ENCODE peak calls at places on chromosomes 5 and 9, in ten cellular contexts. One of them, this sample, is unnamed.
A peak's percentile ranks its signal among the peaks of the same experiment; 100 is the strongest.

GRCh38 chr9:20292002-20292401 is 330.3 kb downstream of the MLLT3 start:
- DNase-seq in GM12865: peak; percentile 35
- DNase-seq in stomach: no peak
- DNase-seq in ovary: no peak
- DNase-seq in IMR-90: peak; percentile 72
- DNase-seq in foreskin fibroblast: no peak
- DNase-seq in AG04450: no peak
- DNase-seq in fibroblast of pulmonary artery: peak; percentile 44
- DNase-seq in breast epithelium: no peak
- DNase-seq in AG04449: no peak
- DNase-seq in this sample: no peak

GRCh38 chr9:8183618-8184017 is 384.0 kb upstream of the DMAC1 start:
- DNase-seq in GM12865: no peak
- DNase-seq in stomach: no peak
- DNase-seq in ovary: no peak
- DNase-seq in IMR-90: no peak
- DNase-seq in foreskin fibroblast: no peak
- DNase-seq in AG04450: no peak
- DNase-seq in fibroblast of pulmonary artery: no peak
- DNase-seq in breast epithelium: no peak
- DNase-seq in AG04449: no peak
- DNase-seq in this sample: no peak

GRCh38 chr9:107486674-107487520 is 2.7 kb downstream of the KLF4 start:
- DNase-seq in GM12865: no peak
- DNase-seq in stomach: peak; percentile 27
- DNase-seq in ovary: peak; percentile 20
- DNase-seq in IMR-90: no peak
- DNase-seq in foreskin fibroblast: no peak
- DNase-seq in AG04450: no peak
- DNase-seq in fibroblast of pulmonary artery: no peak
- DNase-seq in breast epithelium: no peak
- DNase-seq in AG04449: no peak
- DNase-seq in this sample: peak; percentile 28

GRCh38 chr5:96640696-96641095 is 21.5 kb upstream of the CAST start:
- DNase-seq in GM12865: no peak
- DNase-seq in stomach: no peak
- DNase-seq in ovary: no peak
- DNase-seq in IMR-90: no peak
- DNase-seq in foreskin fibroblast: no peak
- DNase-seq in AG04450: no peak
- DNase-seq in fibroblast of pulmonary artery: no peak
- DNase-seq in breast epithelium: no peak
- DNase-seq in AG04449: no peak
- DNase-seq in this sample: no peak

GRCh38 chr9:135128035-135128670 is 40.7 kb downstream of the OLFM1 start:
- DNase-seq in GM12865: no peak
- DNase-seq in stomach: no peak
- DNase-seq in ovary: no peak
- DNase-seq in IMR-90: no peak
- DNase-seq in foreskin fibroblast: no peak
- DNase-seq in AG04450: no peak
- DNase-seq in fibroblast of pulmonary artery: no peak
- DNase-seq in breast epithelium: no peak
- DNase-seq in AG04449: no peak
- DNase-seq in this sample: no peak

GRCh38 chr9:93686127-93686879 is 109.9 kb downstream of the PHF2 start:
- DNase-seq in GM12865: no peak
- DNase-seq in stomach: no peak
- DNase-seq in ovary: no peak
- DNase-seq in IMR-90: no peak
- DNase-seq in foreskin fibroblast: no peak
- DNase-seq in AG04450: no peak
- DNase-seq in fibroblast of pulmonary artery: no peak
- DNase-seq in breast epithelium: no peak
- DNase-seq in AG04449: no peak
- DNase-seq in this sample: no peak

GRCh38 chr5:142537938-142538337 is 148.0 kb downstream of the FGF1 start:
- DNase-seq in GM12865: no peak
- DNase-seq in stomach: no peak
- DNase-seq in ovary: no peak
- DNase-seq in IMR-90: no peak
- DNase-seq in foreskin fibroblast: no peak
- DNase-seq in AG04450: no peak
- DNase-seq in fibroblast of pulmonary artery: peak; percentile 77
- DNase-seq in breast epithelium: no peak
- DNase-seq in AG04449: no peak
- DNase-seq in this sample: no peak

GRCh38 chr9:136095495-136096058 is 488 bp upstream of the NACC2 start:
- DNase-seq in GM12865: no peak
- DNase-seq in stomach: peak; percentile 45
- DNase-seq in ovary: no peak
- DNase-seq in IMR-90: peak; percentile 31
- DNase-seq in foreskin fibroblast: no peak
- DNase-seq in AG04450: no peak
- DNase-seq in fibroblast of pulmonary artery: peak; percentile 33
- DNase-seq in breast epithelium: no peak
- DNase-seq in AG04449: no peak
- DNase-seq in this sample: no peak

GRCh38 chr5:64773533-64773932 is 4.8 kb downstream of the CWC27 start:
- DNase-seq in GM12865: peak; percentile 72
- DNase-seq in stomach: no peak
- DNase-seq in ovary: no peak
- DNase-seq in IMR-90: no peak
- DNase-seq in foreskin fibroblast: no peak
- DNase-seq in AG04450: no peak
- DNase-seq in fibroblast of pulmonary artery: no peak
- DNase-seq in breast epithelium: no peak
- DNase-seq in AG04449: no peak
- DNase-seq in this sample: no peak

GRCh38 chr9:32395483-32396216 is 11.2 kb downstream of the ACO1 start:
- DNase-seq in GM12865: no peak
- DNase-seq in stomach: no peak
- DNase-seq in ovary: peak; percentile 35
- DNase-seq in IMR-90: peak; percentile 98
- DNase-seq in foreskin fibroblast: peak; percentile 94
- DNase-seq in AG04450: peak; percentile 83
- DNase-seq in fibroblast of pulmonary artery: peak; percentile 96
- DNase-seq in breast epithelium: no peak
- DNase-seq in AG04449: peak; percentile 76
- DNase-seq in this sample: no peak
- TF ChIP-seq CTCF in GM12865: no peak
- TF ChIP-seq CTCF in stomach: no peak
- TF ChIP-seq CTCF in ovary: no peak
- TF ChIP-seq CTCF in IMR-90: peak; percentile 47
- TF ChIP-seq CTCF in foreskin fibroblast: peak; percentile 38
- TF ChIP-seq CTCF in AG04450: peak; percentile 54
- TF ChIP-seq CTCF in fibroblast of pulmonary artery: peak; percentile 43
- TF ChIP-seq CTCF in breast epithelium: no peak
- TF ChIP-seq CTCF in AG04449: peak; percentile 57
- TF ChIP-seq CTCF in this sample: no peak

DNA sequence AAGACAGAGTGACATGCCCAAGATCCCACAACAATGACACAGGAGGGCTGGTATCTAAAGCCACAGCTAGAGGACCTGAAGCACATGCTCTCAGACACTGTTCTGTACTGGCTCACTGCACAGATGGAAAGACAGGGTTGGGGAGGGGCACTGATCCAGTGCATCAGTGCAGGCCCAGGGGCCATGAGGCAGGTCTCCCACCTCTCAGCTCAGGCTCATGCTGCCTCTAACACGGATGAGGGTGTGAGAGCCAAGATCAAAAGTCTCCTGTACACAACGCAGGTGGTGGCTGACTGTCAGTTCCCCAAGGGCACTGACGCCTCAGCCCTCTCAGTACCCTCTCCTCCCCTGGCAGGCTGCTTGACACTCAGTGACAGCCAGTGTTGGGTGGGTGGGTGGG is 10.9 kb downstream of the RAPGEF1 start:
- DNase-seq in GM12865: peak; percentile 75
- DNase-seq in stomach: no peak
- DNase-seq in ovary: no peak
- DNase-seq in IMR-90: no peak
- DNase-seq in foreskin fibroblast: no peak
- DNase-seq in AG04450: no peak
- DNase-seq in fibroblast of pulmonary artery: no peak
- DNase-seq in breast epithelium: no peak
- DNase-seq in AG04449: no peak
- DNase-seq in this sample: peak; percentile 59
- H3K4me3 ChIP-seq in GM12865: peak overlapping the region; percentile 44
- H3K4me3 ChIP-seq in stomach: no peak overlapping the region
- H3K4me3 ChIP-seq in ovary: no peak overlapping the region
- H3K4me3 ChIP-seq in IMR-90: no peak overlapping the region
- H3K4me3 ChIP-seq in foreskin fibroblast: no peak overlapping the region
- H3K4me3 ChIP-seq in AG04450: no peak overlapping the region
- H3K4me3 ChIP-seq in fibroblast of pulmonary artery: no peak overlapping the region
- H3K4me3 ChIP-seq in breast epithelium: no peak overlapping the region
- H3K4me3 ChIP-seq in AG04449: no peak overlapping the region
- H3K4me3 ChIP-seq in this sample: no peak overlapping the region

GRCh38 chr9:121703014-121703734 is 51.7 kb downstream of the DAB2IP start:
- DNase-seq in GM12865: no peak
- DNase-seq in stomach: no peak
- DNase-seq in ovary: no peak
- DNase-seq in IMR-90: no peak
- DNase-seq in foreskin fibroblast: no peak
- DNase-seq in AG04450: no peak
- DNase-seq in fibroblast of pulmonary artery: no peak
- DNase-seq in breast epithelium: no peak
- DNase-seq in AG04449: no peak
- DNase-seq in this sample: no peak
- TF ChIP-seq CTCF in GM12865: no peak
- TF ChIP-seq CTCF in stomach: no peak
- TF ChIP-seq CTCF in ovary: no peak
- TF ChIP-seq CTCF in IMR-90: no peak
- TF ChIP-seq CTCF in foreskin fibroblast: no peak
- TF ChIP-seq CTCF in AG04450: peak; percentile 9
- TF ChIP-seq CTCF in fibroblast of pulmonary artery: peak; percentile 23
- TF ChIP-seq CTCF in breast epithelium: no peak
- TF ChIP-seq CTCF in AG04449: no peak
- TF ChIP-seq CTCF in this sample: no peak

GRCh38 chr5:103117471-103117991 is 2.4 kb downstream of the GIN1 start:
- DNase-seq in GM12865: no peak
- DNase-seq in stomach: no peak
- DNase-seq in ovary: no peak
- DNase-seq in IMR-90: no peak
- DNase-seq in foreskin fibroblast: no peak
- DNase-seq in AG04450: no peak
- DNase-seq in fibroblast of pulmonary artery: no peak
- DNase-seq in breast epithelium: no peak
- DNase-seq in AG04449: no peak
- DNase-seq in this sample: no peak

GRCh38 chr5:103119067-103119764 is 722 bp downstream of the GIN1 start:
- DNase-seq in GM12865: peak; percentile 47
- DNase-seq in stomach: no peak
- DNase-seq in ovary: no peak
- DNase-seq in IMR-90: peak; percentile 13
- DNase-seq in foreskin fibroblast: no peak
- DNase-seq in AG04450: no peak
- DNase-seq in fibroblast of pulmonary artery: peak; percentile 42
- DNase-seq in breast epithelium: no peak
- DNase-seq in AG04449: no peak
- DNase-seq in this sample: no peak

GRCh38 chr5:103119765-103120606 is at the start of the genes GIN1 and PPIP5K2:
- DNase-seq in GM12865: peak; percentile 99
- DNase-seq in stomach: peak; percentile 97
- DNase-seq in ovary: peak; percentile 93
- DNase-seq in IMR-90: peak; percentile 98
- DNase-seq in foreskin fibroblast: peak; percentile 98
- DNase-seq in AG04450: peak; percentile 94
- DNase-seq in fibroblast of pulmonary artery: peak; percentile 99
- DNase-seq in breast epithelium: peak; percentile 93
- DNase-seq in AG04449: peak; percentile 91
- DNase-seq in this sample: peak; percentile 98

GRCh38 chr5:103120607-103121200 is 603 bp downstream of the PPIP5K2 start:
- DNase-seq in GM12865: peak; percentile 38
- DNase-seq in stomach: no peak
- DNase-seq in ovary: no peak
- DNase-seq in IMR-90: peak; percentile 6
- DNase-seq in foreskin fibroblast: peak; percentile 6
- DNase-seq in AG04450: no peak
- DNase-seq in fibroblast of pulmonary artery: peak; percentile 16
- DNase-seq in breast epithelium: no peak
- DNase-seq in AG04449: no peak
- DNase-seq in this sample: peak; percentile 21

GRCh38 chr5:103122242-103122641 is 2.1 kb downstream of the PPIP5K2 start:
- DNase-seq in GM12865: no peak
- DNase-seq in stomach: no peak
- DNase-seq in ovary: no peak
- DNase-seq in IMR-90: no peak
- DNase-seq in foreskin fibroblast: no peak
- DNase-seq in AG04450: no peak
- DNase-seq in fibroblast of pulmonary artery: no peak
- DNase-seq in breast epithelium: no peak
- DNase-seq in AG04449: no peak
- DNase-seq in this sample: no peak
- H3K4me3 ChIP-seq in GM12865: peak overlapping the region; percentile 85
- H3K4me3 ChIP-seq in stomach: no peak overlapping the region
- H3K4me3 ChIP-seq in ovary: no peak overlapping the region
- H3K4me3 ChIP-seq in IMR-90: no peak overlapping the region
- H3K4me3 ChIP-seq in foreskin fibroblast: no peak overlapping the region
- H3K4me3 ChIP-seq in AG04450: no peak overlapping the region
- H3K4me3 ChIP-seq in fibroblast of pulmonary artery: no peak overlapping the region
- H3K4me3 ChIP-seq in breast epithelium: no peak overlapping the region
- H3K4me3 ChIP-seq in AG04449: no peak overlapping the region
- H3K4me3 ChIP-seq in this sample: no peak overlapping the region

GRCh38 chr9:19036611-19037010 is 3.6 kb upstream of the SAXO1 start:
- DNase-seq in GM12865: no peak
- DNase-seq in stomach: no peak
- DNase-seq in ovary: no peak
- DNase-seq in IMR-90: no peak
- DNase-seq in foreskin fibroblast: no peak
- DNase-seq in AG04450: no peak
- DNase-seq in fibroblast of pulmonary artery: no peak
- DNase-seq in breast epithelium: no peak
- DNase-seq in AG04449: no peak
- DNase-seq in this sample: no peak
- TF ChIP-seq CTCF in GM12865: peak; percentile 9
- TF ChIP-seq CTCF in stomach: no peak
- TF ChIP-seq CTCF in ovary: no peak
- TF ChIP-seq CTCF in IMR-90: no peak
- TF ChIP-seq CTCF in foreskin fibroblast: no peak
- TF ChIP-seq CTCF in AG04450: no peak
- TF ChIP-seq CTCF in fibroblast of pulmonary artery: no peak
- TF ChIP-seq CTCF in breast epithelium: no peak
- TF ChIP-seq CTCF in AG04449: no peak
- TF ChIP-seq CTCF in this sample: no peak

DNA sequence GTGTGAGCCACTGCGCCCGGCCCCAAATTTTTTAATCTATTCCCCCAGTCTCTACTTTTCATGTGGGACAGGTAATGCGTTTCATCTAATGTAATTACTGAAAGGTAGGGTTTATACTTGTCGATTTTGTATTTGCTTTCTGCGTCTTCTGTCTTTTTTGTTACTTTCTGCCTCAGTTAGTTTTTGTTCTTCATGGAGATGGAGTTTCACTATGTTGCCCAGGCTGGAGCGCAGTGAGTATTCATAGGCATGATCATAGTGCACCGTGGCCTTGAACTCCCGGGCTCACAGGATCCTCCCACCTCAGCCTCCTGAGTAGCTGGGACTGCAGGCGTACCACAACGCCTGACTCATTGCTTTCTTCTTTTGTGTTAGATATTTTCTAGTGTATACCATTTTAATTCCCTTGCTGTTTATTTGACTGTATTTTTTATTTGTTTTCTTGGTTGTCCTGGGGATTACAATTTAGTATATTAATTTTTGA is 23.4 kb downstream of the EHMT1 start:
- DNase-seq in GM12865: no peak
- DNase-seq in stomach: no peak
- DNase-seq in ovary: no peak
- DNase-seq in IMR-90: no peak
- DNase-seq in foreskin fibroblast: no peak
- DNase-seq in AG04450: no peak
- DNase-seq in fibroblast of pulmonary artery: no peak
- DNase-seq in breast epithelium: no peak
- DNase-seq in AG04449: no peak
- DNase-seq in this sample: no peak
- H3K4me3 ChIP-seq in GM12865: no peak overlapping the region
- H3K4me3 ChIP-seq in stomach: no peak overlapping the region
- H3K4me3 ChIP-seq in ovary: no peak overlapping the region
- H3K4me3 ChIP-seq in IMR-90: no peak overlapping the region
- H3K4me3 ChIP-seq in foreskin fibroblast: no peak overlapping the region
- H3K4me3 ChIP-seq in AG04450: no peak overlapping the region
- H3K4me3 ChIP-seq in fibroblast of pulmonary artery: no peak overlapping the region
- H3K4me3 ChIP-seq in breast epithelium: no peak overlapping the region
- H3K4me3 ChIP-seq in AG04449: no peak overlapping the region
- H3K4me3 ChIP-seq in this sample: no peak overlapping the region

This sample was measured in transverse colon.